ENCODE peak calls at places on chromosomes 13 and 19, in nine cellular contexts. I is fibroblast of lung, A is PC-3, C is K562, S is neural progenitor cell, Z is GM12878, V is mammary epithelial cell, O is GM23338, B is GM23248. P is an unnamed sample.

GRCh38 chr19:33724723-33725060 is 72.0 kb upstream of the KCTD15 start:
- DNase-seq in B (no peak), S (no peak), O (no peak), V (no peak), A (no peak), I (no peak), Z (no peak), C (no peak), P (no peak)

GRCh38 chr19:16328824-16329482 is 4.3 kb downstream of the KLF2 start:
- DNase-seq in B (peak; percentile 58), A (no peak), I (no peak), C (peak; percentile 17), O (no peak), V (no peak), S (no peak), Z (no peak), P (no peak)

GRCh38 chr19:57280913-57281425 is 684 bp downstream of the ZNF460 start:
- DNase-seq in Z (no peak), I (peak; percentile 9), S (no peak), O (no peak), C (peak; percentile 37), B (peak; percentile 46), A (peak; percentile 27), V (peak; percentile 46), P (peak; percentile 21)

GRCh38 chr13:113616991-113617749 is 32.6 kb downstream of the TFDP1 start:
- DNase-seq in I (no peak), V (no peak), Z (no peak), S (peak; percentile 86), A (no peak), C (no peak), O (peak; percentile 69), B (no peak), P (peak; percentile 14)

GRCh38 chr19:48992571-48993174 is 436 bp downstream of the GYS1 start:
- DNase-seq in C (no peak), Z (no peak), A (no peak), O (peak; percentile 51), S (no peak), I (no peak), V (no peak), B (no peak), P (no peak)

GRCh38 chr19:7161292-7161691 is 91.8 kb downstream of the ZNF557 start:
- DNase-seq in Z (no peak), B (no peak), S (no peak), O (no peak), V (no peak), I (no peak), A (no peak), C (no peak), P (no peak)

GRCh38 chr19:57587529-57587928 is 3.6 kb downstream of the ZIK1 start:
- DNase-seq in I (no peak), Z (no peak), S (no peak), V (peak; percentile 83), O (no peak), B (peak; percentile 97), A (peak; percentile 61), C (no peak), P (no peak)

GRCh38 chr13:49549289-49549688 is 36.1 kb downstream of the RCBTB1 start:
- DNase-seq in A (no peak), Z (no peak), V (no peak), B (peak; percentile 7), I (no peak), C (no peak), O (peak; percentile 46), S (no peak), P (no peak)

GRCh38 chr13:113653264-113654174 is 4.5 kb downstream of the ATP4B start:
- DNase-seq in V (no peak), C (no peak), A (peak; percentile 12), S (no peak), I (no peak), O (no peak), Z (no peak), B (no peak), P (peak; percentile 61)

GRCh38 chr13:53873558-53873957 is 844.9 kb downstream of the OLFM4 start:
- DNase-seq in Z (no peak), A (no peak), B (no peak), C (no peak), O (peak; percentile 42), I (no peak), S (no peak), V (no peak), P (no peak)

GRCh38 chr13:27975579-27976361 is 6.7 kb upstream of the CDX2 start:
- DNase-seq in C (no peak), S (peak; percentile 50), B (no peak), I (no peak), Z (no peak), O (no peak), A (no peak), V (no peak), P (no peak)

GRCh38 chr13:27979001-27979643 is 9.4 kb downstream of the URAD start:
- DNase-seq in A (no peak), V (no peak), B (no peak), Z (no peak), O (peak; percentile 66), S (peak; percentile 44), I (no peak), C (no peak), P (no peak)

GRCh38 chr13:27978301-27978968 is 9.3 kb upstream of the CDX2 start:
- DNase-seq in C (no peak), O (peak; percentile 85), Z (no peak), B (no peak), I (no peak), S (peak; percentile 61), V (no peak), A (no peak), P (no peak)

GRCh38 chr13:27976362-27977177 is 7.5 kb upstream of the CDX2 start:
- DNase-seq in O (no peak), V (no peak), A (no peak), B (no peak), C (no peak), S (no peak), Z (no peak), I (no peak), P (no peak)

DNA sequence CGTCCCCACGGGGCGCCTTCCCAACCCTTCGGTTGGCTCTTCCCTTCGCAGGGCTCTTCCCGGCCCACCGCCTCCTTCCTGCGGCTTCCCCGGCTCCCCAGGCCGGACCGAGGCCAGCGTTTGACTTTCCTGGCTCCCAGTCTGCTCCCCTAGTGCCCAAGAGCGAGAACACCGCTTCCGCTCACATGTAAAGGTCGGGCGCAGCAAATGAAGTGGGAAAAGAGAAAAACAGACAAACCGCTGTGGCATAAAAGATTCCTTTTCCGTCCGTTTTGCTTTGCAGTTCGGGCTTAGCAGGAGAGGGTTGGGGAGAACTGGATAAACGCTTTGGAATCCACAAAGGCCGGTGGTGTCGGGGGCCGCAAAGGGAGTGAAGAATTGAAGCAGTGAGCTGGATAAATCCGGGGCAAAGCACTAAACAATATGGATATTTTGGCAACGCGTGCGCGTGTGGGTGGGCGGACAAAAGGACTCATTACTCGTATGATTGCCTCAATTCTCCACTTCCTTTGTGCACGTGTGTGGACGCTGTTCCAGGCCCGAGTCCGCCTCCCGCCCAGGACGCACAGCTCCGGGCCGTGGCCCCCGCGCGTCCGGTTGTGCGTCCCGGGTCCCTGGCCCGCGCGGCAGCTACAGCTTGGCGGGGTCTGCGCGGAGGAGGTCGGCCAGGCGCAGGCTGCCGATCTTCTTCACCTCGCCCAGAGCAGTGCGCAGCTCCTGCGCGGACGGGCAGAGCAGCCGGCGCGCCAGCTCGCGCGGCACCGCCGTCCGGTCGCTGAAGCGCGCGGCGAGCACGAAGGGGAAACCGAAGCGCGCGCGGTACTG is 8.6 kb upstream of the CDX2 start:
- DNase-seq in V (peak; percentile 45), A (no peak), I (no peak), S (peak; percentile 77), O (peak; percentile 81), B (peak; percentile 39), Z (no peak), C (no peak), P (peak; percentile 22)
- TF ChIP-seq EZH2 in V (peak; percentile 69), A (no peak), I (no peak), S (peak; percentile 99), O (peak; percentile 100), B (peak; percentile 95), Z (no peak), C (no peak), P (peak; percentile 97)

DNA sequence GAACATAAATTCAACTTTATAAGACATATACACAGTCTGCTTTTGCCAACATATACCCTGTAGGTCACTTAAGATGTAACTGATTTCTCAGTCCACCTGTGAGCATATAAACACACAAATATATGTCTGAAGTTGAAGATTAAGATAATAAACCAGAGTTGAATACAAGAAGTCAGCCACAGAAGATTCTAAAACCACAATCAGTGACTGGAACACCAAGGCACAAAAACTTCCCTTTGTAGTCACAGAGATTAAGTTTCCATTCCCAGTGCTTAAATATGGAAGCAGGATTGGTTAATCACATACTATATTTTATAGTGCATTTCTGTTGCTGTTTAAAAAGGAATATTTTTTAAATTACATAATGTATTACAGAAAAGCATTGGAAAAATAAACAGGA is 39.9 kb downstream of the MTMR6 start:
- DNase-seq in Z (no peak), I (no peak), B (no peak), O (no peak), V (no peak), A (no peak), S (no peak), C (no peak), P (no peak)
- H3K27ac ChIP-seq in Z (no peak overlapping the region), I (no peak overlapping the region), B (no peak overlapping the region), O (no peak overlapping the region), V (no peak overlapping the region), A (no peak overlapping the region), S (no peak overlapping the region), C (no peak overlapping the region), P (no peak overlapping the region)

GRCh38 chr13:33230178-33230881 is 55.2 kb downstream of the STARD13 start:
- DNase-seq in A (peak; percentile 63), S (no peak), O (no peak), Z (no peak), C (no peak), I (peak; percentile 56), V (no peak), B (peak; percentile 80), P (peak; percentile 80)

GRCh38 chr13:33233547-33233946 is 52.0 kb downstream of the STARD13 start:
- DNase-seq in A (peak; percentile 5), C (no peak), S (no peak), B (no peak), V (no peak), I (no peak), Z (no peak), O (no peak), P (no peak)

GRCh38 chr13:33231339-33231738 is 54.2 kb downstream of the STARD13 start:
- DNase-seq in O (no peak), C (no peak), V (no peak), A (peak; percentile 22), I (no peak), S (no peak), B (no peak), Z (no peak), P (no peak)

GRCh38 chr13:33235078-33235477 is 50.5 kb downstream of the STARD13 start:
- DNase-seq in C (no peak), Z (no peak), A (peak; percentile 27), V (no peak), O (no peak), S (no peak), B (peak; percentile 39), I (peak; percentile 56), P (no peak)

GRCh38 chr13:33232883-33233282 is 52.7 kb downstream of the STARD13 start:
- DNase-seq in O (no peak), Z (no peak), A (no peak), S (no peak), B (no peak), C (no peak), V (no peak), I (no peak), P (no peak)
- H3K4me1 ChIP-seq in O (peaks cover 11% of the 10 kb centered on the region), Z (no peaks in the 10 kb centered on the region), A (peaks cover 73% of the 10 kb centered on the region), S (peaks cover 14% of the 10 kb centered on the region), B (peaks cover 74% of the 10 kb centered on the region), C (no peaks in the 10 kb centered on the region), V (peaks cover 81% of the 10 kb centered on the region), I (peaks cover 67% of the 10 kb centered on the region), P (peaks cover 52% of the 10 kb centered on the region)

GRCh38 chr19:39499932-39500331 is 1.2 kb downstream of the DLL3 start:
- DNase-seq in A (no peak), S (no peak), I (no peak), C (no peak), B (no peak), V (no peak), Z (no peak), O (no peak), P (no peak)
- TF ChIP-seq EZH2 in A (no peak), S (no peak), I (no peak), C (no peak), B (no peak), V (no peak), Z (no peak), O (peak; percentile 9), P (no peak)